ENCODE peak calls at places on chromosomes 2 and 18, in eight cellular contexts. R is ovary, Q is ascending aorta, V is small intestine, H is breast epithelium, I is transverse colon, C is lower lobe of right lung, J is HepG2. M is an unnamed sample.

GRCh38 chr18:13568443-13569392 is 157.6 kb downstream of the FAM210A start:
- DNase-seq in H (no peak), R (no peak), I (no peak), V (peak; percentile 32), C (no peak), J (peak; percentile 17), Q (no peak), M (no peak)

GRCh38 chr18:62389761-62390481 is 64.8 kb downstream of the TNFRSF11A start:
- DNase-seq in V (no peak), R (no peak), H (no peak), C (no peak), I (no peak), J (no peak), Q (no peak), M (no peak)

GRCh38 chr2:159029936-159030335 is 61.5 kb downstream of the TANC1 start:
- DNase-seq in H (no peak), R (no peak), V (no peak), J (no peak), C (no peak), Q (no peak), I (no peak), M (no peak)

GRCh38 chr2:219309278-219309677 is at the start of gene PTPRN:
- DNase-seq in R (no peak), J (no peak), H (no peak), C (no peak), Q (no peak), I (no peak), V (no peak), M (no peak)

GRCh38 chr2:98846041-98846440 is 90.0 kb downstream of the CRACDL start:
- DNase-seq in H (no peak), J (no peak), V (no peak), R (no peak), I (no peak), Q (no peak), C (no peak), M (no peak)

GRCh38 chr18:48562075-48562474 is 23.2 kb downstream of the CTIF start:
- DNase-seq in Q (no peak), J (no peak), H (no peak), I (no peak), R (no peak), V (no peak), C (no peak), M (no peak)

GRCh38 chr2:8255448-8255800 is 426.4 kb upstream of the ID2 start:
- DNase-seq in V (no peak), H (no peak), R (no peak), C (no peak), J (no peak), I (no peak), Q (no peak), M (no peak)

GRCh38 chr18:34400837-34401236 is 176.1 kb upstream of the NOL4 start:
- DNase-seq in H (no peak), R (no peak), I (no peak), Q (no peak), J (no peak), V (no peak), C (no peak), M (no peak)

GRCh38 chr2:111903930-111904439 is 5.6 kb downstream of the MERTK start:
- DNase-seq in I (no peak), V (no peak), Q (no peak), J (no peak), H (no peak), C (no peak), R (no peak), M (no peak)

GRCh38 chr2:79741044-79741443 is 228.2 kb downstream of the CTNNA2 start:
- DNase-seq in R (no peak), C (no peak), I (no peak), V (no peak), J (no peak), H (no peak), Q (no peak), M (no peak)

GRCh38 chr2:148530350-148530749 is 114.2 kb upstream of the EPC2 start:
- DNase-seq in H (no peak), C (no peak), Q (no peak), V (peak; percentile 39), J (peak; percentile 18), R (no peak), I (no peak), M (no peak)

GRCh38 chr2:232230557-232230956 is 148.0 kb upstream of the ALPP start:
- DNase-seq in V (peak; percentile 5), I (peak; percentile 26), C (no peak), H (no peak), J (peak; percentile 39), Q (no peak), R (no peak), M (no peak)

GRCh38 chr2:160332318-160332717 is 132.2 kb upstream of the ITGB6 start:
- DNase-seq in Q (no peak), R (no peak), I (no peak), J (no peak), C (no peak), V (peak; percentile 19), H (no peak), M (no peak)

GRCh38 chr2:174630097-174630496 is 32.5 kb upstream of the WIPF1 start:
- DNase-seq in R (no peak), V (no peak), H (no peak), I (no peak), J (no peak), Q (no peak), C (no peak), M (no peak)
- H3K4me1 ChIP-seq in R (peaks cover 4% of the 10 kb centered on the region), V (no peaks in the 10 kb centered on the region), H (no peaks in the 10 kb centered on the region), I (peaks cover 5% of the 10 kb centered on the region), J (no peaks in the 10 kb centered on the region), Q (peaks cover 6% of the 10 kb centered on the region), C (peaks cover 25% of the 10 kb centered on the region), M (no peaks in the 10 kb centered on the region)

DNA sequence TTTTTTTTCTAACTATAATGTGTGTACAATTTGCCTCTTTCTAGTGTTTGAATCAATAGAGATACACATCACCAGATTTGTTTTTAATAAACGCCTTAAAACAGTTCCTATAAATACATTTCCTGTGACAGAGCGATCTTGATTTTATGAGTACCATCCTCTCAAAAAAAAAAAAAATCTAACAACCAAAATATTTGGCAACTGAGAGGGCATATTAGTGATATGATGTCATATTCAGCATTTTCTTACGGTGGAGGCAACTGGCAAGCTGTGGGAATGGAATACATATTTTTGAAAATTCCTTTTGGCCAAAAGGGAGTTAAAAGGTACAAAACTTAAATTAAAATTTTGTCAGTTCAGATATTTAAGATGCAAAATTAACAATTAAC is 268.5 kb downstream of the TCF4 start:
- DNase-seq in R (no peak), Q (no peak), C (no peak), J (no peak), V (no peak), I (no peak), H (no peak), M (no peak)
- H3K4me1 ChIP-seq in R (peaks cover 4% of the 10 kb centered on the region), Q (peaks cover 4% of the 10 kb centered on the region), C (peaks cover 23% of the 10 kb centered on the region), J (no peaks in the 10 kb centered on the region), V (no peaks in the 10 kb centered on the region), I (peaks cover 3% of the 10 kb centered on the region), H (no peaks in the 10 kb centered on the region), M (peaks cover 53% of the 10 kb centered on the region)

DNA sequence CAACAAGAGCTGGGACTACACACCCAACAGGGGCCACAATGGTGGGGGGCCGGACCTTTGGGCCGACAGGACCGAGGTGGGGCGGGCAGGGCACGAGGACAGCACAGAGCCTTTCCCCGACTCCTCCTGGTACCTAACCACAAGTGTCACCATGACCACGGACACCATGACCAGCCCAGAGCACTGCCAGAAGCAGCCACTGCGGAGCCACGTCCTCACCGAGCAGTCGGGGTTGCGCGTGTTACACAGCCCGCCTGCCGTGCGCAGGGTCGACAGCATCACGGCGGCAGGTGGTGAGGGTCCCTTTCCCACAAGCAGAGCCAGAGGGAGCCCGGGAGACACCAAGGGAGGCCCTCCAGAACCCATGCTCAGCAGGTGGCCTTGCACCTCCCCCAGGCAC is 119.5 kb downstream of the MTCL1 start:
- DNase-seq in J (no peak), H (no peak), C (no peak), R (no peak), I (no peak), Q (no peak), V (no peak), M (no peak)
- H3K4me1 ChIP-seq in J (no peaks in the 10 kb centered on the region), H (no peaks in the 10 kb centered on the region), C (no peaks in the 10 kb centered on the region), R (no peaks in the 10 kb centered on the region), I (no peaks in the 10 kb centered on the region), Q (no peaks in the 10 kb centered on the region), V (no peaks in the 10 kb centered on the region), M (no peaks in the 10 kb centered on the region)

DNA sequence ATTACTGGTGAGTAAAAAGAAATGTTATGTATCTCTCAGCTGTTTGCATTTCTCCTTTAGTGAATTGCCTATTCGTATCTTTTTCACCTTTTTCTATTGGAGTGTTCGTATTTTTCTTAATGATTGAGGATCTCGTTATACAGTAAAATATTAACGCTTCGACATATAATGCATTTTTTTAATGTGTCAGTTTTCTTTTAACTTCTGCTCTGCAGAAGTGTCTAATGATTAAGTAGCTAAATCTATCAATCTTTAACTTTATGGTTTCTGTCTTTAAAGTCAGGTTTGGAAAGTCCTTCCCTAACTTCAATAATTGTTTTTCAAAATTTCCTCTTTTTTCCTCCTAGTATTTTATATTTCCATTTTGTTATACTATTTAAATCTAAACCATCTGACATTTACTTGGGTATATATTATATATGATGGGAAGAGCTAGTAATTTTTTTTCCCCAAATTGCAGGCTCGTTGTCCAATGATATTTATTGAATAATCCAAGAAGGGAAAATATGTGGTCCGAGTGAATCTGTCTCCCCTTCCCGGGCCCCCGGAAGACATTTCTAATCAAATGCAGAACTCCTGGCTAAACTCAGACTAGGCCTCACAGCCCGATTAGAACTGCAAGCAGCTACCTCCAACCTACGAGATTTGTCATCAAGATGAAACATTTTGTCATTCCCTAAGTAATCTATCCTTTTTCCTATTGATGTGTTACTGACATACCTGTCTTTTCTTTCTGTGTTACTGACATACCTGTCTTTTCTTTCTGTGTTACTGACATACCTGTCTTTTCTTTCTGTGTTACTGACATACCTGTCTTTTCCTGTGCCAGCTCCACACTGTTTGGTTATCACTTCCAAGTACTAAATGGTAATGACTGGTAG is 17.2 kb downstream of the PCBP1 start:
- DNase-seq in R (peak; percentile 63), C (no peak), V (no peak), H (no peak), Q (peak; percentile 68), J (peak; percentile 69), I (peak; percentile 55), M (no peak)
- H3K4me1 ChIP-seq in R (peaks cover 2% of the 10 kb centered on the region), C (peaks cover 36% of the 10 kb centered on the region), V (peaks cover 3% of the 10 kb centered on the region), H (no peaks in the 10 kb centered on the region), Q (no peaks in the 10 kb centered on the region), J (peaks cover 54% of the 10 kb centered on the region), I (peaks cover 11% of the 10 kb centered on the region), M (peaks cover 5% of the 10 kb centered on the region)

GRCh38 chr2:26938399-26938798 is 32.0 kb upstream of the MAPRE3 start:
- DNase-seq in R (no peak), Q (no peak), V (no peak), I (no peak), H (no peak), J (no peak), C (no peak), M (no peak)

GRCh38 chr2:26945991-26946750 is 24.3 kb upstream of the MAPRE3 start:
- DNase-seq in C (no peak), V (no peak), I (no peak), J (no peak), Q (no peak), H (no peak), R (no peak), M (no peak)

GRCh38 chr2:26940001-26940400 is 30.4 kb upstream of the MAPRE3 start:
- DNase-seq in R (no peak), I (no peak), V (no peak), C (no peak), J (no peak), H (no peak), Q (no peak), M (no peak)

GRCh38 chr2:26941486-26941885 is 29.0 kb upstream of the MAPRE3 start:
- DNase-seq in Q (no peak), J (no peak), H (no peak), R (no peak), C (no peak), V (no peak), I (no peak), M (no peak)

GRCh38 chr2:26942543-26943295 is 27.7 kb upstream of the MAPRE3 start:
- DNase-seq in Q (peak; percentile 68), V (peak; percentile 51), J (peak; percentile 53), H (no peak), C (peak; percentile 76), I (peak; percentile 66), R (peak; percentile 77), M (no peak)
- H3K4me1 ChIP-seq in Q (no peaks in the 10 kb centered on the region), V (no peaks in the 10 kb centered on the region), J (peaks cover 23% of the 10 kb centered on the region), H (no peaks in the 10 kb centered on the region), C (peaks cover 8% of the 10 kb centered on the region), I (no peaks in the 10 kb centered on the region), R (no peaks in the 10 kb centered on the region), M (no peaks in the 10 kb centered on the region)